ENCODE peak calls at places on chromosomes 13 and 19, in nine cellular contexts. One of them, this sample, is unnamed.

GRCh38 chr19:11203194-11204075 is 6.1 kb upstream of the KANK2 start:
- DNase-seq in CD4-positive, alpha-beta T cell: peak
- DNase-seq in choroid plexus epithelial cell: peak
- DNase-seq in cardiac muscle cell: peak
- DNase-seq in psoas muscle: peak
- DNase-seq in fibroblast of the aortic adventitia: peak
- DNase-seq in neural progenitor cell: peak
- DNase-seq in SK-N-SH: peak
- DNase-seq in upper lobe of right lung: peak
- DNase-seq in this sample: peak

GRCh38 chr13:79678100-79678499 is 197.1 kb downstream of the NDFIP2 start:
- DNase-seq in neural progenitor cell: no peak
- DNase-seq in fibroblast of the aortic adventitia: peak
- DNase-seq in SK-N-SH: no peak
- DNase-seq in psoas muscle: no peak
- DNase-seq in upper lobe of right lung: no peak
- DNase-seq in cardiac muscle cell: no peak
- DNase-seq in CD4-positive, alpha-beta T cell: no peak
- DNase-seq in choroid plexus epithelial cell: peak
- DNase-seq in this sample: no peak

GRCh38 chr19:5961969-5962945 is 15.7 kb downstream of the RANBP3 start:
- DNase-seq in SK-N-SH: no peak
- DNase-seq in upper lobe of right lung: peak
- DNase-seq in psoas muscle: no peak
- DNase-seq in neural progenitor cell: no peak
- DNase-seq in cardiac muscle cell: peak
- DNase-seq in fibroblast of the aortic adventitia: no peak
- DNase-seq in choroid plexus epithelial cell: peak
- DNase-seq in CD4-positive, alpha-beta T cell: peak
- DNase-seq in this sample: no peak

GRCh38 chr13:104008571-104009435 is 942.6 kb upstream of the SLC10A2 start:
- DNase-seq in neural progenitor cell: no peak
- DNase-seq in upper lobe of right lung: no peak
- DNase-seq in CD4-positive, alpha-beta T cell: no peak
- DNase-seq in fibroblast of the aortic adventitia: peak
- DNase-seq in choroid plexus epithelial cell: peak
- DNase-seq in SK-N-SH: peak
- DNase-seq in cardiac muscle cell: no peak
- DNase-seq in psoas muscle: no peak
- DNase-seq in this sample: no peak

GRCh38 chr13:102817907-102818306 is 19.0 kb downstream of the BIVM start:
- DNase-seq in neural progenitor cell: no peak
- DNase-seq in CD4-positive, alpha-beta T cell: no peak
- DNase-seq in SK-N-SH: no peak
- DNase-seq in choroid plexus epithelial cell: peak
- DNase-seq in cardiac muscle cell: no peak
- DNase-seq in psoas muscle: no peak
- DNase-seq in upper lobe of right lung: no peak
- DNase-seq in fibroblast of the aortic adventitia: no peak
- DNase-seq in this sample: no peak

GRCh38 chr19:27774337-27774736 is 1438.6 kb downstream of the UQCRFS1 start:
- DNase-seq in upper lobe of right lung: no peak
- DNase-seq in neural progenitor cell: no peak
- DNase-seq in psoas muscle: no peak
- DNase-seq in CD4-positive, alpha-beta T cell: no peak
- DNase-seq in choroid plexus epithelial cell: peak
- DNase-seq in fibroblast of the aortic adventitia: no peak
- DNase-seq in cardiac muscle cell: no peak
- DNase-seq in SK-N-SH: no peak
- DNase-seq in this sample: no peak

GRCh38 chr13:30739646-30740642 is 4.6 kb downstream of the ALOX5AP start:
- DNase-seq in neural progenitor cell: peak
- DNase-seq in upper lobe of right lung: no peak
- DNase-seq in fibroblast of the aortic adventitia: peak
- DNase-seq in choroid plexus epithelial cell: peak
- DNase-seq in SK-N-SH: no peak
- DNase-seq in cardiac muscle cell: no peak
- DNase-seq in CD4-positive, alpha-beta T cell: peak
- DNase-seq in psoas muscle: no peak
- DNase-seq in this sample: peak

GRCh38 chr13:99351772-99352171 is 44.6 kb upstream of the GPR183 start:
- DNase-seq in SK-N-SH: no peak
- DNase-seq in fibroblast of the aortic adventitia: no peak
- DNase-seq in CD4-positive, alpha-beta T cell: peak
- DNase-seq in neural progenitor cell: no peak
- DNase-seq in cardiac muscle cell: no peak
- DNase-seq in upper lobe of right lung: no peak
- DNase-seq in psoas muscle: no peak
- DNase-seq in choroid plexus epithelial cell: no peak
- DNase-seq in this sample: no peak

GRCh38 chr13:100483836-100484381 is 104.7 kb downstream of the GGACT start:
- DNase-seq in psoas muscle: no peak
- DNase-seq in fibroblast of the aortic adventitia: no peak
- DNase-seq in choroid plexus epithelial cell: no peak
- DNase-seq in CD4-positive, alpha-beta T cell: no peak
- DNase-seq in neural progenitor cell: no peak
- DNase-seq in SK-N-SH: no peak
- DNase-seq in upper lobe of right lung: no peak
- DNase-seq in cardiac muscle cell: peak
- DNase-seq in this sample: no peak

GRCh38 chr13:94978516-94978915 is 266.2 kb upstream of the SOX21 start:
- DNase-seq in CD4-positive, alpha-beta T cell: no peak
- DNase-seq in neural progenitor cell: no peak
- DNase-seq in SK-N-SH: no peak
- DNase-seq in psoas muscle: no peak
- DNase-seq in cardiac muscle cell: no peak
- DNase-seq in choroid plexus epithelial cell: no peak
- DNase-seq in fibroblast of the aortic adventitia: no peak
- DNase-seq in upper lobe of right lung: no peak
- DNase-seq in this sample: no peak

GRCh38 chr13:41058229-41059070 is 2.9 kb upstream of the WBP4 start:
- DNase-seq in neural progenitor cell: no peak
- DNase-seq in cardiac muscle cell: peak
- DNase-seq in choroid plexus epithelial cell: peak
- DNase-seq in fibroblast of the aortic adventitia: no peak
- DNase-seq in SK-N-SH: no peak
- DNase-seq in upper lobe of right lung: no peak
- DNase-seq in psoas muscle: no peak
- DNase-seq in CD4-positive, alpha-beta T cell: no peak
- DNase-seq in this sample: no peak

GRCh38 chr19:58033741-58034475 is at the start of gene ZSCAN1:
- DNase-seq in upper lobe of right lung: no peak
- DNase-seq in cardiac muscle cell: peak
- DNase-seq in choroid plexus epithelial cell: peak
- DNase-seq in neural progenitor cell: peak
- DNase-seq in CD4-positive, alpha-beta T cell: no peak
- DNase-seq in SK-N-SH: peak
- DNase-seq in psoas muscle: peak
- DNase-seq in fibroblast of the aortic adventitia: peak
- DNase-seq in this sample: no peak

GRCh38 chr13:25018729-25019115 is 77.2 kb upstream of the PABPC3 start:
- DNase-seq in SK-N-SH: no peak
- DNase-seq in CD4-positive, alpha-beta T cell: no peak
- DNase-seq in fibroblast of the aortic adventitia: no peak
- DNase-seq in cardiac muscle cell: no peak
- DNase-seq in psoas muscle: no peak
- DNase-seq in upper lobe of right lung: no peak
- DNase-seq in neural progenitor cell: peak
- DNase-seq in choroid plexus epithelial cell: no peak
- DNase-seq in this sample: peak

GRCh38 chr13:67390462-67391093 is 160.4 kb upstream of the PCDH9 start:
- DNase-seq in psoas muscle: no peak
- DNase-seq in cardiac muscle cell: no peak
- DNase-seq in neural progenitor cell: no peak
- DNase-seq in upper lobe of right lung: no peak
- DNase-seq in fibroblast of the aortic adventitia: peak
- DNase-seq in CD4-positive, alpha-beta T cell: no peak
- DNase-seq in choroid plexus epithelial cell: peak
- DNase-seq in SK-N-SH: no peak
- DNase-seq in this sample: peak

GRCh38 chr13:35926859-35927530 is 204.2 kb downstream of the DCLK1 start:
- DNase-seq in psoas muscle: no peak
- DNase-seq in neural progenitor cell: no peak
- DNase-seq in cardiac muscle cell: no peak
- DNase-seq in upper lobe of right lung: no peak
- DNase-seq in CD4-positive, alpha-beta T cell: no peak
- DNase-seq in SK-N-SH: no peak
- DNase-seq in choroid plexus epithelial cell: peak
- DNase-seq in fibroblast of the aortic adventitia: peak
- DNase-seq in this sample: no peak

GRCh38 chr13:60135344-60135743 is 28.4 kb downstream of the DIAPH3 start:
- DNase-seq in cardiac muscle cell: no peak
- DNase-seq in CD4-positive, alpha-beta T cell: no peak
- DNase-seq in psoas muscle: no peak
- DNase-seq in fibroblast of the aortic adventitia: no peak
- DNase-seq in neural progenitor cell: no peak
- DNase-seq in choroid plexus epithelial cell: no peak
- DNase-seq in upper lobe of right lung: no peak
- DNase-seq in SK-N-SH: no peak
- DNase-seq in this sample: no peak

GRCh38 chr13:50843256-50844043 is at the start of gene DLEU7:
- DNase-seq in fibroblast of the aortic adventitia: no peak
- DNase-seq in psoas muscle: peak
- DNase-seq in choroid plexus epithelial cell: no peak
- DNase-seq in SK-N-SH: peak
- DNase-seq in upper lobe of right lung: no peak
- DNase-seq in neural progenitor cell: peak
- DNase-seq in CD4-positive, alpha-beta T cell: no peak
- DNase-seq in cardiac muscle cell: peak
- DNase-seq in this sample: no peak

GRCh38 chr19:28066988-28067387 is 1146.0 kb downstream of the UQCRFS1 start:
- DNase-seq in choroid plexus epithelial cell: no peak
- DNase-seq in neural progenitor cell: no peak
- DNase-seq in SK-N-SH: no peak
- DNase-seq in CD4-positive, alpha-beta T cell: no peak
- DNase-seq in cardiac muscle cell: no peak
- DNase-seq in upper lobe of right lung: no peak
- DNase-seq in psoas muscle: no peak
- DNase-seq in fibroblast of the aortic adventitia: no peak
- DNase-seq in this sample: no peak

GRCh38 chr19:43329989-43330388 is 23.5 kb upstream of the CD177 start:
- DNase-seq in SK-N-SH: no peak
- DNase-seq in cardiac muscle cell: no peak
- DNase-seq in CD4-positive, alpha-beta T cell: no peak
- DNase-seq in psoas muscle: no peak
- DNase-seq in neural progenitor cell: no peak
- DNase-seq in upper lobe of right lung: no peak
- DNase-seq in choroid plexus epithelial cell: no peak
- DNase-seq in fibroblast of the aortic adventitia: no peak
- DNase-seq in this sample: no peak

GRCh38 chr19:16118489-16119033 is 6.9 kb downstream of the RAB8A start:
- DNase-seq in upper lobe of right lung: peak
- DNase-seq in psoas muscle: peak
- DNase-seq in neural progenitor cell: no peak
- DNase-seq in SK-N-SH: no peak
- DNase-seq in choroid plexus epithelial cell: no peak
- DNase-seq in fibroblast of the aortic adventitia: no peak
- DNase-seq in CD4-positive, alpha-beta T cell: no peak
- DNase-seq in cardiac muscle cell: no peak
- DNase-seq in this sample: no peak
- TF ChIP-seq CTCF in upper lobe of right lung: no peak
- TF ChIP-seq CTCF in psoas muscle: no peak
- TF ChIP-seq CTCF in neural progenitor cell: no peak
- TF ChIP-seq CTCF in SK-N-SH: no peak
- TF ChIP-seq CTCF in choroid plexus epithelial cell: no peak
- TF ChIP-seq CTCF in fibroblast of the aortic adventitia: no peak
- TF ChIP-seq CTCF in CD4-positive, alpha-beta T cell: no peak
- TF ChIP-seq CTCF in cardiac muscle cell: no peak
- TF ChIP-seq CTCF in this sample: no peak

GRCh38 chr19:36488816-36489138 is 584 bp downstream of the ZNF566 start:
- DNase-seq in CD4-positive, alpha-beta T cell: peak
- DNase-seq in neural progenitor cell: peak
- DNase-seq in cardiac muscle cell: peak
- DNase-seq in fibroblast of the aortic adventitia: no peak
- DNase-seq in SK-N-SH: peak
- DNase-seq in psoas muscle: no peak
- DNase-seq in upper lobe of right lung: no peak
- DNase-seq in choroid plexus epithelial cell: no peak
- DNase-seq in this sample: no peak

GRCh38 chr19:36489920-36490415 is 607 bp upstream of the ZNF566 start:
- DNase-seq in cardiac muscle cell: peak
- DNase-seq in choroid plexus epithelial cell: peak
- DNase-seq in fibroblast of the aortic adventitia: peak
- DNase-seq in psoas muscle: peak
- DNase-seq in CD4-positive, alpha-beta T cell: peak
- DNase-seq in upper lobe of right lung: no peak
- DNase-seq in neural progenitor cell: peak
- DNase-seq in SK-N-SH: peak
- DNase-seq in this sample: no peak

GRCh38 chr19:36488118-36488815 is 1.1 kb downstream of the ZNF566 start:
- DNase-seq in neural progenitor cell: no peak
- DNase-seq in cardiac muscle cell: no peak
- DNase-seq in CD4-positive, alpha-beta T cell: no peak
- DNase-seq in upper lobe of right lung: no peak
- DNase-seq in fibroblast of the aortic adventitia: peak
- DNase-seq in SK-N-SH: no peak
- DNase-seq in psoas muscle: no peak
- DNase-seq in choroid plexus epithelial cell: no peak
- DNase-seq in this sample: no peak

GRCh38 chr19:36483653-36484052 is 5.7 kb downstream of the ZNF566 start:
- DNase-seq in cardiac muscle cell: no peak
- DNase-seq in CD4-positive, alpha-beta T cell: no peak
- DNase-seq in psoas muscle: no peak
- DNase-seq in upper lobe of right lung: no peak
- DNase-seq in neural progenitor cell: no peak
- DNase-seq in fibroblast of the aortic adventitia: no peak
- DNase-seq in choroid plexus epithelial cell: no peak
- DNase-seq in SK-N-SH: no peak
- DNase-seq in this sample: no peak

GRCh38 chr19:36489139-36489919 is at the start of gene ZNF566:
- DNase-seq in cardiac muscle cell: peak
- DNase-seq in fibroblast of the aortic adventitia: peak
- DNase-seq in neural progenitor cell: peak
- DNase-seq in CD4-positive, alpha-beta T cell: peak
- DNase-seq in SK-N-SH: peak
- DNase-seq in upper lobe of right lung: peak
- DNase-seq in choroid plexus epithelial cell: peak
- DNase-seq in psoas muscle: peak
- DNase-seq in this sample: peak
- TF ChIP-seq CTCF in cardiac muscle cell: no peak
- TF ChIP-seq CTCF in fibroblast of the aortic adventitia: peak
- TF ChIP-seq CTCF in neural progenitor cell: peak
- TF ChIP-seq CTCF in CD4-positive, alpha-beta T cell: no peak
- TF ChIP-seq CTCF in SK-N-SH: peak
- TF ChIP-seq CTCF in upper lobe of right lung: peak
- TF ChIP-seq CTCF in choroid plexus epithelial cell: peak
- TF ChIP-seq CTCF in psoas muscle: no peak
- TF ChIP-seq CTCF in this sample: no peak

GRCh38 chr19:42311612-42312160 is 1.4 kb upstream of the TMEM145 start:
- DNase-seq in neural progenitor cell: peak
- DNase-seq in choroid plexus epithelial cell: no peak
- DNase-seq in fibroblast of the aortic adventitia: no peak
- DNase-seq in CD4-positive, alpha-beta T cell: no peak
- DNase-seq in upper lobe of right lung: no peak
- DNase-seq in psoas muscle: no peak
- DNase-seq in SK-N-SH: peak
- DNase-seq in cardiac muscle cell: no peak
- DNase-seq in this sample: peak
- TF ChIP-seq CTCF in neural progenitor cell: peak
- TF ChIP-seq CTCF in choroid plexus epithelial cell: peak
- TF ChIP-seq CTCF in fibroblast of the aortic adventitia: no peak
- TF ChIP-seq CTCF in CD4-positive, alpha-beta T cell: no peak
- TF ChIP-seq CTCF in upper lobe of right lung: no peak
- TF ChIP-seq CTCF in psoas muscle: no peak
- TF ChIP-seq CTCF in SK-N-SH: no peak
- TF ChIP-seq CTCF in cardiac muscle cell: no peak
- TF ChIP-seq CTCF in this sample: no peak

GRCh38 chr13:91946498-91947070 is 548.2 kb downstream of the GPC5 start:
- DNase-seq in cardiac muscle cell: peak
- DNase-seq in neural progenitor cell: peak
- DNase-seq in psoas muscle: no peak
- DNase-seq in SK-N-SH: peak
- DNase-seq in fibroblast of the aortic adventitia: peak
- DNase-seq in choroid plexus epithelial cell: peak
- DNase-seq in upper lobe of right lung: no peak
- DNase-seq in CD4-positive, alpha-beta T cell: no peak
- DNase-seq in this sample: peak
- TF ChIP-seq CTCF in cardiac muscle cell: peak
- TF ChIP-seq CTCF in neural progenitor cell: peak
- TF ChIP-seq CTCF in psoas muscle: no peak
- TF ChIP-seq CTCF in SK-N-SH: peak
- TF ChIP-seq CTCF in fibroblast of the aortic adventitia: no peak
- TF ChIP-seq CTCF in choroid plexus epithelial cell: peak
- TF ChIP-seq CTCF in upper lobe of right lung: peak
- TF ChIP-seq CTCF in CD4-positive, alpha-beta T cell: no peak
- TF ChIP-seq CTCF in this sample: peak